ENCODE peak calls at places on chromosomes 11 and 22, in five cellular contexts. One of them, this sample, is unnamed.

GRCh38 chr22:27370281-27370680 is 431.3 kb downstream of the MN1 start:
- DNase-seq in AG10803: no peak
- DNase-seq in heart right ventricle: no peak
- DNase-seq in AG09309: no peak
- DNase-seq in psoas muscle: no peak
- DNase-seq in this sample: no peak

GRCh38 chr11:130979386-130979972 is 63.2 kb upstream of the SNX19 start:
- DNase-seq in heart right ventricle: no peak
- DNase-seq in AG09309: peak
- DNase-seq in AG10803: peak
- DNase-seq in psoas muscle: no peak
- DNase-seq in this sample: no peak

GRCh38 chr22:42856179-42856864 is 751 bp downstream of the ARFGAP3 start:
- DNase-seq in psoas muscle: peak
- DNase-seq in AG09309: no peak
- DNase-seq in AG10803: peak
- DNase-seq in heart right ventricle: peak
- DNase-seq in this sample: peak

GRCh38 chr22:24186892-24187670 is 5.8 kb downstream of the SUSD2 start:
- DNase-seq in AG10803: no peak
- DNase-seq in AG09309: no peak
- DNase-seq in heart right ventricle: no peak
- DNase-seq in psoas muscle: peak
- DNase-seq in this sample: no peak

GRCh38 chr11:65492637-65493366 is 6.0 kb upstream of the MALAT1 start:
- DNase-seq in psoas muscle: peak
- DNase-seq in AG09309: no peak
- DNase-seq in heart right ventricle: peak
- DNase-seq in AG10803: peak
- DNase-seq in this sample: peak

GRCh38 chr11:73551697-73552096 is 46.2 kb downstream of the FAM168A start:
- DNase-seq in AG09309: no peak
- DNase-seq in AG10803: no peak
- DNase-seq in heart right ventricle: no peak
- DNase-seq in psoas muscle: no peak
- DNase-seq in this sample: no peak

GRCh38 chr22:46865642-46866041 is 103.2 kb downstream of the TBC1D22A start:
- DNase-seq in heart right ventricle: no peak
- DNase-seq in AG09309: no peak
- DNase-seq in psoas muscle: no peak
- DNase-seq in AG10803: no peak
- DNase-seq in this sample: no peak

GRCh38 chr11:87173185-87174039 is 135.7 kb downstream of the TMEM135 start:
- DNase-seq in heart right ventricle: no peak
- DNase-seq in psoas muscle: no peak
- DNase-seq in AG10803: peak
- DNase-seq in AG09309: peak
- DNase-seq in this sample: no peak

GRCh38 chr22:50318356-50318697 is 8.5 kb downstream of the DENND6B start:
- DNase-seq in heart right ventricle: no peak
- DNase-seq in AG09309: no peak
- DNase-seq in psoas muscle: no peak
- DNase-seq in AG10803: no peak
- DNase-seq in this sample: no peak

GRCh38 chr11:119671048-119671447 is 58.0 kb downstream of the NECTIN1 start:
- DNase-seq in AG09309: peak
- DNase-seq in heart right ventricle: peak
- DNase-seq in psoas muscle: peak
- DNase-seq in AG10803: peak
- DNase-seq in this sample: no peak

GRCh38 chr11:64251722-64251985 is 324 bp downstream of the PLCB3 start:
- DNase-seq in AG10803: no peak
- DNase-seq in AG09309: no peak
- DNase-seq in psoas muscle: no peak
- DNase-seq in heart right ventricle: no peak
- DNase-seq in this sample: no peak

GRCh38 chr11:28086569-28086968 is 21.4 kb downstream of the KIF18A start:
- DNase-seq in AG10803: peak
- DNase-seq in psoas muscle: no peak
- DNase-seq in AG09309: no peak
- DNase-seq in heart right ventricle: no peak
- DNase-seq in this sample: no peak

GRCh38 chr11:64642876-64643257 is 51.8 kb downstream of the SLC22A12 start:
- DNase-seq in AG10803: no peak
- DNase-seq in heart right ventricle: no peak
- DNase-seq in psoas muscle: no peak
- DNase-seq in AG09309: no peak
- DNase-seq in this sample: no peak

GRCh38 chr11:17383466-17383865 is 5.0 kb downstream of the KCNJ11 start:
- DNase-seq in AG10803: no peak
- DNase-seq in heart right ventricle: no peak
- DNase-seq in AG09309: no peak
- DNase-seq in psoas muscle: no peak
- DNase-seq in this sample: no peak

GRCh38 chr11:1515082-1516060 is 28.8 kb upstream of the MOB2 start:
- DNase-seq in psoas muscle: peak
- DNase-seq in AG10803: peak
- DNase-seq in AG09309: no peak
- DNase-seq in heart right ventricle: peak
- DNase-seq in this sample: peak

GRCh38 chr11:108698844-108699642 is 34.2 kb downstream of the DDX10 start:
- DNase-seq in heart right ventricle: no peak
- DNase-seq in psoas muscle: no peak
- DNase-seq in AG09309: no peak
- DNase-seq in AG10803: peak
- DNase-seq in this sample: no peak

GRCh38 chr22:48950151-48950915 is 877.3 kb downstream of the BRD1 start:
- DNase-seq in AG10803: no peak
- DNase-seq in heart right ventricle: no peak
- DNase-seq in AG09309: no peak
- DNase-seq in psoas muscle: no peak
- DNase-seq in this sample: peak

GRCh38 chr11:1351278-1351937 is 38.3 kb upstream of the BRSK2 start:
- DNase-seq in heart right ventricle: no peak
- DNase-seq in AG10803: no peak
- DNase-seq in AG09309: no peak
- DNase-seq in psoas muscle: peak
- DNase-seq in this sample: no peak

GRCh38 chr11:64339754-64340408 is at the start of gene CCDC88B:
- DNase-seq in AG10803: no peak
- DNase-seq in heart right ventricle: peak
- DNase-seq in psoas muscle: peak
- DNase-seq in AG09309: no peak
- DNase-seq in this sample: peak

GRCh38 chr11:67053896-67054850 is 2.5 kb upstream of the RHOD start:
- DNase-seq in psoas muscle: peak
- DNase-seq in AG09309: peak
- DNase-seq in AG10803: peak
- DNase-seq in heart right ventricle: peak
- DNase-seq in this sample: no peak

GRCh38 chr11:2933376-2934056 is 4.3 kb upstream of the PHLDA2 start:
- DNase-seq in psoas muscle: peak
- DNase-seq in AG09309: peak
- DNase-seq in AG10803: peak
- DNase-seq in heart right ventricle: peak
- DNase-seq in this sample: peak

GRCh38 chr22:22595001-22595835 is 36.2 kb upstream of the PRAME start:
- DNase-seq in AG10803: no peak
- DNase-seq in heart right ventricle: no peak
- DNase-seq in psoas muscle: no peak
- DNase-seq in AG09309: no peak
- DNase-seq in this sample: peak

GRCh38 chr11:117187428-117187798 is 8.9 kb downstream of the SIDT2 start:
- DNase-seq in AG09309: no peak
- DNase-seq in heart right ventricle: no peak
- DNase-seq in psoas muscle: peak
- DNase-seq in AG10803: no peak
- DNase-seq in this sample: no peak

GRCh38 chr11:134482865-134483264 is 70.8 kb upstream of the B3GAT1 start:
- DNase-seq in psoas muscle: no peak
- DNase-seq in heart right ventricle: no peak
- DNase-seq in AG09309: no peak
- DNase-seq in AG10803: no peak
- DNase-seq in this sample: no peak

GRCh38 chr22:21951931-21952465 is 650 bp downstream of the PPM1F start:
- DNase-seq in AG09309: no peak
- DNase-seq in heart right ventricle: no peak
- DNase-seq in psoas muscle: peak
- DNase-seq in AG10803: peak
- DNase-seq in this sample: no peak

GRCh38 chr11:120197977-120198376 is 12.9 kb upstream of the OAF start:
- DNase-seq in psoas muscle: no peak
- DNase-seq in AG10803: no peak
- DNase-seq in heart right ventricle: no peak
- DNase-seq in AG09309: no peak
- DNase-seq in this sample: no peak

GRCh38 chr11:2741377-2742131 is 41.8 kb upstream of the KCNQ1OT1 start:
- DNase-seq in AG09309: peak
- DNase-seq in heart right ventricle: no peak
- DNase-seq in psoas muscle: peak
- DNase-seq in AG10803: peak
- DNase-seq in this sample: no peak

GRCh38 chr22:29151316-29151715 is 54.4 kb upstream of the EMID1 start:
- DNase-seq in AG10803: no peak
- DNase-seq in AG09309: no peak
- DNase-seq in heart right ventricle: no peak
- DNase-seq in psoas muscle: peak
- DNase-seq in this sample: peak

GRCh38 chr22:25402501-25403283 is 161.8 kb upstream of the GRK3 start:
- DNase-seq in heart right ventricle: peak
- DNase-seq in AG09309: no peak
- DNase-seq in AG10803: peak
- DNase-seq in psoas muscle: no peak
- DNase-seq in this sample: no peak

GRCh38 chr11:9896902-9897301 is 233.0 kb downstream of the SWAP70 start:
- DNase-seq in AG09309: no peak
- DNase-seq in psoas muscle: no peak
- DNase-seq in AG10803: no peak
- DNase-seq in heart right ventricle: no peak
- DNase-seq in this sample: no peak

GRCh38 chr22:45805413-45805812 is 133.8 kb downstream of the ATXN10 start:
- DNase-seq in AG10803: peak
- DNase-seq in heart right ventricle: peak
- DNase-seq in AG09309: no peak
- DNase-seq in psoas muscle: no peak
- DNase-seq in this sample: no peak

GRCh38 chr11:68013611-68014156 is 3.6 kb downstream of the ALDH3B1 start:
- DNase-seq in AG09309: no peak
- DNase-seq in AG10803: no peak
- DNase-seq in psoas muscle: no peak
- DNase-seq in heart right ventricle: no peak
- DNase-seq in this sample: no peak

GRCh38 chr11:121723261-121723741 is 270.5 kb upstream of the SORL1-AS1 start:
- DNase-seq in AG09309: no peak
- DNase-seq in heart right ventricle: peak
- DNase-seq in AG10803: peak
- DNase-seq in psoas muscle: peak
- DNase-seq in this sample: no peak
- H3K4me3 ChIP-seq in AG09309: peak
- H3K4me3 ChIP-seq in heart right ventricle: no peak
- H3K4me3 ChIP-seq in AG10803: peak
- H3K4me3 ChIP-seq in psoas muscle: peak
- H3K4me3 ChIP-seq in this sample: no peak

DNA sequence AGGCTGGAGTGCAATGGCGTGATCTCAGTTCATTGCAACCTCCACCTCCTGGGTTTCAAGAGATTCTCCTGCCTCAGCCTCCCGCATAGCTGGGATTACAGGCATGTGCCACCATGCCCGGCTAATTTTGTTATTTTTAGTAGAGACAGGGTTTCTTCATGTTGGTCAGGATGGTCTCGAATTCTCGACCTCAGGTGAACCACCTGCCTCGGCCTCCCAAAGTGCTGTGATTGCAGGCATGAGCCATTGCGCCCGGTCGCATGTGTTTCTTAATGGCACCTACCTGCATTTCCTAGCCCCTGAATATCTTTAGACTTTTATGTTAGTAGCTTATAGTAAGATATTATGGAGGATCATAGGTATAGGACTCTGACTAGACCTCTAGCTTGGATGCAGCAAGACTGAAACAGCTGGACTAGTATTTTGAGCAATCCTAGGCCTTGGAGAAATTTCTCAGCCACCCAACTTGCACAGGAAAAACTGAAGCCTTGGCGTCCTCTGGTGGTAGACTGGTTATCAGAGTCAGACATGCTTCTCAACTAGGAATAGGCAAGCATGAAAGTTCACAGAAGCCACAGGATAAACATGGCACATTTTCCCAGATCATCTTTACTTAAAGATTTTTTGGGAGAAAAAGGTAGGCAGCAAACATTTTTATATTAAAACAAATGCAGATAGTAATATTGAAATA is 22.7 kb upstream of the C1QTNF4 start:
- DNase-seq in psoas muscle: no peak
- DNase-seq in AG09309: peak
- DNase-seq in AG10803: peak
- DNase-seq in heart right ventricle: peak
- DNase-seq in this sample: peak
- TF ChIP-seq CTCF in psoas muscle: peak
- TF ChIP-seq CTCF in AG09309: peak
- TF ChIP-seq CTCF in AG10803: peak
- TF ChIP-seq CTCF in heart right ventricle: peak
- TF ChIP-seq CTCF in this sample: no peak

GRCh38 chr11:45900916-45901617 is 6.0 kb downstream of the FREY1 start:
- DNase-seq in AG09309: no peak
- DNase-seq in AG10803: peak
- DNase-seq in psoas muscle: no peak
- DNase-seq in heart right ventricle: peak
- DNase-seq in this sample: no peak
- H3K4me3 ChIP-seq in AG09309: peak
- H3K4me3 ChIP-seq in AG10803: peak
- H3K4me3 ChIP-seq in psoas muscle: peak
- H3K4me3 ChIP-seq in heart right ventricle: no peak
- H3K4me3 ChIP-seq in this sample: no peak

DNA sequence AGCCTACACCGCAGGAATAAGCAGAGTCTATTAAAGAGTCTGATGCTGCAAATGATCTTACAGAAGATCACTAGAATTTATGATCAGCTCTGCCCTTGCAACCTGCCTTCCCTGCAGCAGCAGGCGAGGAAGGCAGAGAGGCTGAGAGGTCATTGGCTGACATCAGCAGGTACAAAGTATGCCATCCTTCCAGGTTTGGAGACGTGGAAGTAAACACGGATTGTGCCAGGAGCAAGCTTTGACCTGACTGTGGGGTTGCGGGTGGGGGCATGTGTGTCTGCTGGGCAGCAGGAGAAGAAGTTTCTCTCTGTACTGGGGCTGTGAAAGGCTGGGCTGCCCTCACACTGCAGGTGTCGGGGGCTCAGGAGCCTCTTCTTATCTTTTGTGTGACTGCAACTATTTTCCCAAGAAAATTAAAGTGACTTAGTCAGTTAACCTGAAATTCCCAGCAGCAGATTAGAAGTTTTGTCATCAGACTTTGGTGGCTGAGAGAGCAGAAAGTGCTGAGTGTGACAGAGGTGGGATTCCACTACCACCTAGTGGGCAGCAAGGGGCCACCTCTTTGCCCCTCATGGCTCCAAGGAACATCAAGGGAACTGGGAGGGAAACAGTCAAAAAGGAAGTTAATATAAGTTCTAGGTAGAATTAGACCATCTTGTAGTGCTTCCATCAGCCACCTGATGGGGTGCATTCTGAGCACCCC is 565.9 kb downstream of the ETS1 start:
- DNase-seq in psoas muscle: no peak
- DNase-seq in heart right ventricle: no peak
- DNase-seq in AG09309: no peak
- DNase-seq in AG10803: peak
- DNase-seq in this sample: no peak
- TF ChIP-seq CTCF in psoas muscle: peak
- TF ChIP-seq CTCF in heart right ventricle: no peak
- TF ChIP-seq CTCF in AG09309: peak
- TF ChIP-seq CTCF in AG10803: peak
- TF ChIP-seq CTCF in this sample: no peak